ENCODE peak calls at places on chromosomes 4 and X, in four cellular contexts. V, C, T and Y are unnamed samples. For H3K27me3, the result is how much of the 10 kb centered on the place peaks cover.

GRCh38 chr4:10157478-10158354 is 41.1 kb upstream of the WDR1 start:
- ATAC-seq in V (peak), T (peak), C (peak), Y (peak)

GRCh38 chr4:24550773-24551172 is 33.6 kb downstream of the DHX15 start:
- ATAC-seq in C (no peak), T (peak), V (no peak), Y (no peak)

GRCh38 chr4:14874990-14875389 is 127.3 kb upstream of the CPEB2 start:
- ATAC-seq in T (no peak), V (no peak), C (no peak), Y (no peak)

GRCh38 chrX:13092455-13092941 is 48.1 kb upstream of the FAM9C start:
- ATAC-seq in C (no peak), T (peak), V (peak), Y (no peak)

GRCh38 chr4:100367451-100367850 is 150.4 kb downstream of the EMCN start:
- ATAC-seq in C (no peak), V (no peak), T (no peak), Y (no peak)

GRCh38 chrX:17944833-17945497 is 83.9 kb upstream of the RAI2 start:
- ATAC-seq in V (no peak), C (no peak), T (no peak), Y (no peak)

GRCh38 chr4:15694431-15694830 is 8.4 kb upstream of the BST1 start:
- ATAC-seq in C (no peak), V (no peak), T (no peak), Y (no peak)

GRCh38 chrX:155615938-155616337 is 3.2 kb upstream of the TMLHE start:
- ATAC-seq in C (no peak), V (no peak), T (no peak), Y (no peak)

GRCh38 chr4:118034061-118034785 is at the start of gene NDST3:
- ATAC-seq in V (peak), T (no peak), C (peak), Y (no peak)
- H3K27me3 ChIP-seq in V (under half), T (under half), C (under half), Y (half or more)

GRCh38 chr4:6023766-6024165 is 5.5 kb upstream of the C4orf50 start:
- ATAC-seq in T (no peak), V (no peak), C (no peak), Y (no peak)

GRCh38 chr4:6020633-6021032 is 2.4 kb upstream of the C4orf50 start:
- ATAC-seq in V (no peak), C (no peak), T (no peak), Y (no peak)

GRCh38 chr4:6019316-6020263 is 1.4 kb upstream of the C4orf50 start:
- ATAC-seq in C (peak), T (no peak), V (peak), Y (no peak)

GRCh38 chr4:6022607-6023288 is 4.5 kb upstream of the C4orf50 start:
- ATAC-seq in T (no peak), C (no peak), V (no peak), Y (no peak)

GRCh38 chr4:6021831-6022606 is 3.8 kb upstream of the C4orf50 start:
- ATAC-seq in V (no peak), C (no peak), T (no peak), Y (no peak)
- H3K27me3 ChIP-seq in V (under half), C (under half), T (under half), Y (half or more)

GRCh38 chrX:134547047-134547679 is 87.2 kb downstream of the HPRT1 start:
- ATAC-seq in C (no peak), T (no peak), V (no peak), Y (no peak)
- H3K27me3 ChIP-seq in C (half or more), T (under half), V (under half), Y (under half)

GRCh38 chr4:109673303-109673702 is 29.9 kb downstream of the CASP6 start:
- ATAC-seq in C (no peak), V (no peak), T (no peak), Y (no peak)
- H3K27me3 ChIP-seq in C (under half), V (under half), T (under half), Y (under half)

GRCh38 chrX:100319716-100320115 is 90.4 kb downstream of the PCDH19 start:
- ATAC-seq in T (no peak), V (no peak), C (no peak), Y (no peak)

GRCh38 chrX:100316987-100317386 is 93.1 kb downstream of the PCDH19 start:
- ATAC-seq in C (no peak), T (peak), V (peak), Y (no peak)
- H3K27me3 ChIP-seq in C (under half), T (under half), V (under half), Y (under half)

GRCh38 chr4:7417639-7418038 is 17.1 kb downstream of the PSAPL1 start:
- ATAC-seq in T (no peak), V (no peak), C (no peak), Y (no peak)
- H3K27me3 ChIP-seq in T (under half), V (under half), C (under half), Y (under half)